ENCODE peak calls at places on chromosomes 5 and 9, in six cellular contexts. O is mesendoderm, E is esophagus squamous epithelium, I is endothelial cell of umbilical vein, D is ovary, S is foreskin keratinocyte. Y is an unnamed sample.
A peak's percentile ranks its signal among the peaks of the same experiment; 100 is the strongest.

GRCh38 chr5:92599217-92599810 is 981.7 kb downstream of the NR2F1-AS1 start:
- DNase-seq in O (no peak), D (no peak), I (no peak), E (no peak), S (no peak), Y (no peak)

GRCh38 chr5:122816726-122817125 is 28.7 kb upstream of the SNX24 start:
- DNase-seq in O (no peak), D (no peak), I (no peak), S (no peak), E (no peak), Y (no peak)

GRCh38 chr9:137021979-137022619 is 5.9 kb downstream of the ABCA2 start:
- DNase-seq in E (no peak), O (peak; percentile 93), D (no peak), I (peak; percentile 61), S (peak; percentile 24), Y (peak; percentile 70)

GRCh38 chr9:109319631-109320233 is 1.1 kb downstream of the EPB41L4B start:
- DNase-seq in O (peak; percentile 23), D (peak; percentile 42), E (no peak), I (no peak), S (no peak), Y (no peak)

GRCh38 chr9:17291766-17292165 is 156.9 kb downstream of the CNTLN start:
- DNase-seq in O (no peak), I (no peak), S (no peak), D (no peak), E (no peak), Y (no peak)

GRCh38 chr9:81393985-81394811 is 295.1 kb downstream of the TLE1 start:
- DNase-seq in I (no peak), D (no peak), S (no peak), O (no peak), E (no peak), Y (no peak)

GRCh38 chr9:123401879-123402513 is 46.0 kb downstream of the CRB2 start:
- DNase-seq in S (no peak), I (peak; percentile 64), E (no peak), O (peak; percentile 60), D (no peak), Y (no peak)

GRCh38 chr5:78881884-78882283 is 103.2 kb downstream of the ARSB start:
- DNase-seq in D (no peak), I (no peak), O (no peak), E (no peak), S (no peak), Y (no peak)

GRCh38 chr5:108345541-108346171 is 36.2 kb downstream of the FBXL17 start:
- DNase-seq in I (peak; percentile 70), E (no peak), O (peak; percentile 53), D (no peak), S (peak; percentile 11), Y (no peak)

GRCh38 chr5:84215521-84215920 is 169.2 kb downstream of the EDIL3 start:
- DNase-seq in O (no peak), I (no peak), S (peak; percentile 77), D (no peak), E (no peak), Y (no peak)

GRCh38 chr9:34988218-34989055 is 1.1 kb upstream of the DNAJB5 start:
- DNase-seq in S (no peak), E (no peak), I (no peak), D (no peak), O (peak; percentile 53), Y (no peak)

GRCh38 chr9:110555971-110556370 is 23.6 kb downstream of the SVEP1 start:
- DNase-seq in D (peak; percentile 53), S (no peak), O (no peak), E (no peak), I (peak; percentile 96), Y (peak; percentile 63)

DNA sequence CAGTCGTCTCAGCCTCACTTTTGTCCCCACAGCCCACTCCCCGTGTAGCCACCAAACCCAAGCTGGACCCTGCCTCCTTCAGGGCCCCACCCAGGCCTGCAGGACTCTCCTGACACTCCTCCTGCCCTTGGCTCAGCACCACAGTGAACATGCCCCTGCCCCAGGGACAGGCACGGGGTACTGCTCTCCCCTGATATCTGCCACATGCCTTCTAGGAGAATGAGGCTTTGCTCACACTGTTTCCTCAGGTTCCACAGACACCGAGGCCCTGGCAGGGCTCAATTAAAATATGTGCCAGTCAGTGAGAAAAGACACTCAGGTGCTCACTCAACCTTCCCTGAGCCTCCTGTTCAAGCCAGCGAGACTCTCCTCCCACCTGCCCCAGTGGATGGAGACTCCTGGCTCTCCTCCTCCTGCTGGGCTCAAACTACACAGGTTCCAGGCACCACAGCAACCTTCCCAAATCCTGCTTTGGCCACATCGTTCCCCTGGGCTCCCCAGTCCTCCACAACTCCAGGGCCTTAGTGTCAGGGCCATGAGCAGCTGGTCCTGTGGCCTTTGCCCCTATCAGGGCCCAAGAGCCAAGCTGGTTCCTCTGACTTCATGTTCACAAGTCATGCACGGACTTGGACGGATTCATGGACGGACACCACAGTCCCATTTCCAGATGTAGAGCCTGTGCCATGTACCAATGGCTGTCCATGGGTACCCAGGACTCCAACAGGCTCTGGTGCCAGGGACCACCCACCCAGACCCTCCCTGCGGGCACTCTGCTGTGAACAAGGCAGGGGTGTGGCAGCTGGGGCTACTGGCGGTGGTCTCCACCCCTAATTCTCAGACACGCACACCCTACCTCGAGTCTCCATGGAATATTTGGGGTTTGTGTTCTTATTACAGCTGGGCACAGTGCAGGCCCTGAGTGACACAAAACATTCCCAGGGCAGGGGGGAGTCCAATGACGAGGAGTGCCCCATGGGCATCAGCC is 36.6 kb downstream of the BICD2 start:
- DNase-seq in I (no peak), S (no peak), D (no peak), E (no peak), O (no peak), Y (no peak)
- H3K4me1 ChIP-seq in I (peaks cover 11% of the 10 kb centered on the region), S (peaks cover 19% of the 10 kb centered on the region), D (no peaks in the 10 kb centered on the region), E (peaks cover 85% of the 10 kb centered on the region), O (no peaks in the 10 kb centered on the region), Y (peaks cover 26% of the 10 kb centered on the region)

GRCh38 chr5:172498431-172499129 is 44.3 kb upstream of the SH3PXD2B start:
- DNase-seq in S (no peak), D (peak; percentile 4), O (no peak), E (no peak), I (no peak), Y (peak; percentile 9)
- H3K4me1 ChIP-seq in S (no peaks in the 10 kb centered on the region), D (peaks cover 8% of the 10 kb centered on the region), O (no peaks in the 10 kb centered on the region), E (peaks cover 30% of the 10 kb centered on the region), I (no peaks in the 10 kb centered on the region), Y (no peaks in the 10 kb centered on the region)

GRCh38 chr5:151569132-151570046 is 21.7 kb downstream of the FAT2 start:
- DNase-seq in O (no peak), S (no peak), E (no peak), I (no peak), D (no peak), Y (no peak)

GRCh38 chr5:151570512-151571269 is 20.4 kb downstream of the FAT2 start:
- DNase-seq in D (no peak), S (peak; percentile 76), O (peak; percentile 73), I (no peak), E (no peak), Y (no peak)

GRCh38 chr5:151565971-151566370 is 25.2 kb downstream of the FAT2 start:
- DNase-seq in S (no peak), O (no peak), E (no peak), I (no peak), D (no peak), Y (no peak)

GRCh38 chr5:151570058-151570457 is 21.1 kb downstream of the FAT2 start:
- DNase-seq in S (peak; percentile 68), I (no peak), E (no peak), D (no peak), O (no peak), Y (no peak)

DNA sequence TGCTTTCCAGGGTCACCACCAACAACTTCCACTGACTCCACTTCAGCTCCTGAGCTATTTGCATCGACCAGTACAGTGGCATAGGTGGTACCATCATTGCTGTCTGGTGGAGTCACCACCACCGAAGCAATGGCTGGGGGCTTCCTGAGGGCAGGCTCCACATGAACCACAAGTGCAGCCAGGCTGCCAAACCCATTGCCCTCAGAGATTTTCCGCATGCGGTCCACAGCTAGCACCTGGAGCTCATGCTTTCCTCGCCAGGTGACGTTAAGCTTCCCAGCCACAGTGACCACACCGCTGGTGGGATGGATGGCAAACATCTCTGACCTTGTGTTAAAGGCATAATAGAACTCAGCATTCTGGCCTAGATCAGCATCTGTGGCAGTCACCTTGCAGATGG is 23.1 kb downstream of the FAT2 start:
- DNase-seq in O (no peak), E (no peak), D (no peak), I (no peak), S (no peak), Y (no peak)
- H3K4me1 ChIP-seq in O (peaks cover 3% of the 10 kb centered on the region), E (peaks cover 74% of the 10 kb centered on the region), D (no peaks in the 10 kb centered on the region), I (no peaks in the 10 kb centered on the region), S (peaks cover 42% of the 10 kb centered on the region), Y (peaks cover 3% of the 10 kb centered on the region)

GRCh38 chr5:1512541-1513291 is 11.0 kb downstream of the LPCAT1 start:
- DNase-seq in S (no peak), I (no peak), E (no peak), D (peak; percentile 3), O (no peak), Y (peak; percentile 28)

GRCh38 chr5:1513326-1514026 is 10.3 kb downstream of the LPCAT1 start:
- DNase-seq in O (no peak), E (no peak), S (no peak), I (no peak), D (peak; percentile 2), Y (peak; percentile 29)

GRCh38 chr5:1511037-1511436 is 12.7 kb downstream of the LPCAT1 start:
- DNase-seq in S (no peak), E (no peak), D (no peak), I (no peak), O (no peak), Y (peak; percentile 25)

GRCh38 chr5:1510631-1511030 is 13.1 kb downstream of the LPCAT1 start:
- DNase-seq in S (no peak), O (no peak), I (no peak), D (peak; percentile 5), E (no peak), Y (peak; percentile 26)

DNA sequence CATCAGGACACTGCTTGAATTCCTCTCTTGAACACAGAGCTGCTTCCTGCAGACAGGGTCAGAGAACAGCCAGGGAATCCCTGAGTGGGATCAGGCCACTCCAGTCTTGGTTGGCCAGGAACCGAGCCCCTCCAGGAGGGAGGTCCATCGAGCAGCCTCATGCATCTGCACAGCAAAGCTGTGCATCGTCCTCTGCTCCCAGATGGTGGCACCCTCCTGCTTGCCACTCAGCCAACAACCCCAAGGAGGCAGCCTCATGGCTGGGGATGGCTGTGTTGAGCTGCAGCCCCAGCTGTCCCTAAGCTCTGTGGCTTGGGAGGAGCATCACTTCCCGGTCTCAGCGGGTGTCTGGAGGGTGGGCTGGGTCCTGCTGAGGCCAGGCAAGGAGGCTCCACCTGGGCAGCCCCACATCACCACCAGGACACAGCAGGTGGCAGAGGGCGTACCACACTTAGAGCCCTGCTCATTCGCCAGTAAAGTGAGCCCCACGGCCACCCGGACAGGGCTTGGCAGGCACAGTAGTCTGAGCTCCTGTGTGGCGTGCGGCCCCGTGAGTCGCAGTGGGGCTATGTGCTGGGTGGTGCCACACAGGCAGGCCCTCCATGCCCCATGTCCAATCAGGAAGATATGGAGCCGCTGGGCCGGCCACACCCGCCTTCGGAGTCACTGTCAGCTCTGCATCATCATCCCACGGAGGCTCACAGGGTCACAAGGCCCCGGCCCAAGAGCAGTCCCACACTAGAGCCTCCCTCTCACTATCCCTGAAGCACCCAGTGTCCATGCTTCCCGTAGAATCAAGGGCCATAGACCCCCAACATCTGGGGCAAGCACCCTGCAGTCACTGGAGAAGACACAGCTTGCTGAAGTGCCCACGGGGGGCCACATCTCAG is 11.9 kb downstream of the LPCAT1 start:
- DNase-seq in D (peak; percentile 5), I (no peak), O (peak; percentile 45), E (no peak), S (no peak), Y (peak; percentile 28)
- H3K4me1 ChIP-seq in D (peaks cover 4% of the 10 kb centered on the region), I (no peaks in the 10 kb centered on the region), O (peaks cover 9% of the 10 kb centered on the region), E (peaks cover 8% of the 10 kb centered on the region), S (peaks cover 7% of the 10 kb centered on the region), Y (no peaks in the 10 kb centered on the region)

DNA sequence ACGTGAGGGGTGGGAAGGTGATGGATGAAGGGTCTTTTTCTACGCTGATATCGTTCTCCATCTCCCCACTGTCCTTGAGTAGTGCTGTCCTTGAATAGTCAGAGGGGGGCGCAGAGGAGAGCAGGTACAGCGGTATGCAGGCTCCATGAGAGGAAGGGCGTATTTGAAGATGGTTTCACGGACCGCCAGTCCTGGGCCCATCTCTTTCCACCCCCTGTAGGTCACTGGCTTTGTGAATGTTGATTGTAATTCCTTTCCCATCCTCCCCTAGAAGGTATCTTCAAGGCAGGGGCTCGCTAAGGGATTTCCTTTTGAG is 40.8 kb upstream of the DAB2IP start:
- DNase-seq in I (no peak), S (no peak), O (peak; percentile 73), D (no peak), E (no peak), Y (no peak)
- H3K4me1 ChIP-seq in I (peaks cover 8% of the 10 kb centered on the region), S (no peaks in the 10 kb centered on the region), O (peaks cover 3% of the 10 kb centered on the region), D (peaks cover 2% of the 10 kb centered on the region), E (peaks cover 63% of the 10 kb centered on the region), Y (peaks cover 21% of the 10 kb centered on the region)

Y was measured in lung.